ENCODE peak calls at places on chromosomes 13 and 19, in five cellular contexts. B is lung; N is ecto neural progenitor cell; L is activated CD4-positive, alpha-beta T cell treated with anti-CD3 and anti-CD28 coated beads, Interleukin-2, amount 50 U/mL, for 48 hours; M is endodermal cell. C is an unnamed sample.

GRCh38 chr13:32010137-32010536 is 21.4 kb upstream of the FRY start:
- DNase-seq in B (no peak), N (no peak), L (no peak), M (no peak), C (no peak)

GRCh38 chr19:18306903-18307681 is 15.8 kb downstream of the LSM4 start:
- DNase-seq in B (no peak), N (no peak), L (no peak), M (peak), C (no peak)

GRCh38 chr13:59144700-59145099 is 1019.0 kb downstream of the DIAPH3 start:
- DNase-seq in B (no peak), N (no peak), L (no peak), M (no peak), C (no peak)

GRCh38 chr19:35040826-35041547 is 534 bp upstream of the HPN start:
- DNase-seq in B (peak), N (peak), L (peak), M (peak), C (peak)

GRCh38 chr19:7570761-7571160 is 24.9 kb upstream of the CAMSAP3 start:
- DNase-seq in B (no peak), N (no peak), L (no peak), M (no peak), C (no peak)

GRCh38 chr13:110817143-110817542 is 97.7 kb downstream of the ANKRD10 start:
- DNase-seq in B (no peak), N (no peak), L (no peak), M (no peak), C (no peak)

GRCh38 chr19:48681127-48681470 is 8.3 kb upstream of the NTN5 start:
- DNase-seq in B (no peak), N (no peak), L (no peak), M (no peak), C (no peak)

GRCh38 chr19:44903602-44904425 is 1.8 kb upstream of the APOE start:
- DNase-seq in B (peak), N (peak), L (peak), M (peak), C (peak)

GRCh38 chr13:79585033-79585432 is 104.1 kb downstream of the NDFIP2 start:
- DNase-seq in B (no peak), N (no peak), L (no peak), M (no peak), C (no peak)

GRCh38 chr13:21528616-21529015 is 69.5 kb upstream of the ZDHHC20 start:
- DNase-seq in B (no peak), N (no peak), L (no peak), M (no peak), C (no peak)

GRCh38 chr19:11560404-11560988 is 1.5 kb upstream of the ELOF1 start:
- DNase-seq in B (peak), N (peak), L (peak), M (peak), C (peak)

GRCh38 chr13:93786846-93787245 is 560.2 kb downstream of the GPC6 start:
- DNase-seq in B (no peak), N (no peak), L (no peak), M (no peak), C (no peak)

GRCh38 chr19:49427855-49428546 is 2.8 kb downstream of the GFY start:
- DNase-seq in B (no peak), N (peak), L (peak), M (peak), C (peak)

GRCh38 chr13:44267966-44268365 is 105.7 kb upstream of the SERP2 start:
- DNase-seq in B (no peak), N (no peak), L (no peak), M (no peak), C (no peak)

GRCh38 chr19:3061214-3062161 is 807 bp downstream of the TLE5 start:
- DNase-seq in B (no peak), N (no peak), L (peak), M (no peak), C (no peak)

GRCh38 chr13:110187501-110188161 is 119.3 kb downstream of the COL4A1 start:
- DNase-seq in B (no peak), N (no peak), L (no peak), M (no peak), C (no peak)

C was measured in H9.